ENCODE peak calls at places on chromosome 2, in ten cellular contexts. O, D, M, T, W, A, S, Y, P and I are unnamed samples.

GRCh38 chr2:109143214-109144187 is 14.5 kb downstream of the SH3RF3 start:
- DNase-seq in P (no peak), O (peak; percentile 73), Y (no peak), S (no peak), D (no peak), W (no peak), T (no peak), A (no peak), M (peak; percentile 48), I (no peak)

GRCh38 chr2:223465793-223466192 is 136.4 kb downstream of the SCG2 start:
- DNase-seq in Y (no peak), W (peak; percentile 19), A (no peak), D (peak; percentile 81), M (no peak), P (no peak), S (peak; percentile 97), O (no peak), T (no peak), I (no peak)

GRCh38 chr2:140589696-140590095 is 1541.1 kb downstream of the LRP1B start:
- DNase-seq in O (no peak), S (no peak), D (no peak), A (no peak), Y (no peak), T (no peak), P (no peak), W (no peak), M (no peak), I (no peak)

GRCh38 chr2:241019441-241020139 is 21.2 kb downstream of the SNED1 start:
- DNase-seq in A (no peak), M (no peak), S (no peak), O (no peak), Y (no peak), D (no peak), P (no peak), T (no peak), W (no peak), I (no peak)

GRCh38 chr2:240925576-240926515 is 19.7 kb downstream of the CROCC2 start:
- DNase-seq in W (no peak), T (peak; percentile 44), A (no peak), O (no peak), M (no peak), S (no peak), D (peak; percentile 14), P (peak; percentile 74), Y (peak; percentile 2), I (no peak)

GRCh38 chr2:69846182-69847067 is 17.0 kb downstream of the GMCL1 start:
- DNase-seq in D (no peak), T (no peak), M (no peak), P (no peak), Y (no peak), S (no peak), A (no peak), W (no peak), O (no peak), I (no peak)

GRCh38 chr2:161992526-161992925 is 81.5 kb downstream of the DPP4 start:
- DNase-seq in S (no peak), Y (no peak), O (peak; percentile 44), P (no peak), D (no peak), W (no peak), M (peak; percentile 18), A (no peak), T (no peak), I (no peak)

GRCh38 chr2:40204268-40204667 is 247.6 kb downstream of the SLC8A1 start:
- DNase-seq in T (no peak), S (no peak), O (no peak), P (no peak), Y (no peak), M (no peak), W (no peak), D (no peak), A (no peak), I (no peak)

GRCh38 chr2:157572725-157573124 is 55.9 kb downstream of the ACVR1C start:
- DNase-seq in T (no peak), P (no peak), W (no peak), S (peak; percentile 24), D (no peak), O (no peak), M (no peak), A (peak; percentile 6), Y (no peak), I (no peak)

GRCh38 chr2:142040554-142040953 is 90.3 kb downstream of the LRP1B start:
- DNase-seq in M (no peak), O (no peak), A (no peak), W (no peak), P (no peak), D (no peak), T (no peak), S (no peak), Y (no peak), I (no peak)

GRCh38 chr2:159959136-159959535 is 103.3 kb downstream of the PLA2R1 start:
- DNase-seq in Y (no peak), P (no peak), A (no peak), S (no peak), O (no peak), T (no peak), M (no peak), W (no peak), D (no peak), I (no peak)

GRCh38 chr2:52572469-52572894 is 1195.1 kb upstream of the CHAC2 start:
- DNase-seq in D (no peak), T (peak; percentile 26), Y (no peak), M (no peak), P (peak; percentile 78), W (no peak), S (no peak), A (no peak), O (no peak), I (no peak)

GRCh38 chr2:65479528-65479927 is 47.1 kb upstream of the SPRED2 start:
- DNase-seq in A (no peak), Y (no peak), W (no peak), O (no peak), T (no peak), P (no peak), M (no peak), D (peak; percentile 41), S (no peak), I (no peak)

GRCh38 chr2:85804583-85804982 is 50.8 kb downstream of the ATOH8 start:
- DNase-seq in S (peak; percentile 37), M (no peak), O (peak; percentile 11), P (no peak), T (no peak), D (peak; percentile 20), A (no peak), W (no peak), Y (no peak), I (no peak)

GRCh38 chr2:6421094-6421493 is 444.6 kb downstream of the CMPK2 start:
- DNase-seq in A (no peak), Y (no peak), O (no peak), M (no peak), T (no peak), P (no peak), D (no peak), S (no peak), W (no peak), I (no peak)

GRCh38 chr2:207227062-207227748 is 61.5 kb upstream of the KLF7 start:
- DNase-seq in D (peak; percentile 49), A (no peak), Y (no peak), W (no peak), T (no peak), M (no peak), S (no peak), O (no peak), P (no peak), I (peak; percentile 76)

GRCh38 chr2:117763806-117764205 is 50.7 kb upstream of the DDX18 start:
- DNase-seq in W (no peak), T (no peak), M (no peak), A (no peak), D (no peak), Y (no peak), P (no peak), S (peak; percentile 71), O (no peak), I (no peak)

GRCh38 chr2:174777334-174777733 is 13.1 kb upstream of the CHRNA1 start:
- DNase-seq in W (no peak), M (no peak), T (no peak), S (no peak), Y (no peak), O (no peak), D (no peak), P (no peak), A (no peak), I (no peak)

GRCh38 chr2:102735431-102736130 is 26.2 kb upstream of the TMEM182 start:
- DNase-seq in M (no peak), A (no peak), Y (no peak), W (no peak), T (peak; percentile 61), O (no peak), D (no peak), P (no peak), S (no peak), I (peak; percentile 31)

GRCh38 chr2:179262077-179262660 is 2.5 kb downstream of the SESTD1 start:
- DNase-seq in M (no peak), Y (no peak), D (no peak), S (no peak), O (no peak), P (no peak), T (no peak), A (no peak), W (no peak), I (no peak)